ENCODE peak calls at places on chromosome 15, in five cellular contexts. One of them, this sample, is unnamed.

GRCh38 chr15:51030649-51031316 is 63.9 kb downstream of the TNFAIP8L3 start:
- DNase-seq in Panc1: peak; percentile 63
- DNase-seq in HFFc6: peak; percentile 86
- DNase-seq in ovary: no peak
- DNase-seq in AG09319: peak; percentile 28
- DNase-seq in this sample: no peak

GRCh38 chr15:39115379-39116057 is 465.4 kb upstream of the THBS1 start:
- DNase-seq in AG09319: no peak
- DNase-seq in Panc1: no peak
- DNase-seq in ovary: no peak
- DNase-seq in HFFc6: peak; percentile 83
- DNase-seq in this sample: no peak

GRCh38 chr15:62428851-62429250 is 263.8 kb upstream of the C2CD4B start:
- DNase-seq in ovary: no peak
- DNase-seq in AG09319: no peak
- DNase-seq in Panc1: no peak
- DNase-seq in HFFc6: no peak
- DNase-seq in this sample: no peak

GRCh38 chr15:58077427-58077826 is 11.9 kb upstream of the ALDH1A2 start:
- DNase-seq in ovary: no peak
- DNase-seq in Panc1: no peak
- DNase-seq in HFFc6: no peak
- DNase-seq in AG09319: no peak
- DNase-seq in this sample: no peak

GRCh38 chr15:60184579-60184978 is 180.5 kb downstream of the FOXB1 start:
- DNase-seq in ovary: no peak
- DNase-seq in HFFc6: no peak
- DNase-seq in Panc1: no peak
- DNase-seq in AG09319: no peak
- DNase-seq in this sample: no peak

GRCh38 chr15:59594493-59594942 is 17.1 kb upstream of the GCNT3 start:
- DNase-seq in ovary: peak; percentile 19
- DNase-seq in Panc1: peak; percentile 57
- DNase-seq in HFFc6: peak; percentile 69
- DNase-seq in AG09319: peak; percentile 16
- DNase-seq in this sample: no peak

GRCh38 chr15:59686389-59686788 is 2.7 kb downstream of the BNIP2 start:
- DNase-seq in Panc1: no peak
- DNase-seq in HFFc6: no peak
- DNase-seq in AG09319: no peak
- DNase-seq in ovary: no peak
- DNase-seq in this sample: no peak

GRCh38 chr15:60043744-60044435 is 39.8 kb downstream of the FOXB1 start:
- DNase-seq in HFFc6: no peak
- DNase-seq in Panc1: no peak
- DNase-seq in AG09319: no peak
- DNase-seq in ovary: no peak
- DNase-seq in this sample: no peak

GRCh38 chr15:51192560-51193280 is 98.0 kb upstream of the TNFAIP8L3 start:
- DNase-seq in Panc1: peak; percentile 71
- DNase-seq in ovary: peak; percentile 90
- DNase-seq in AG09319: peak; percentile 58
- DNase-seq in HFFc6: peak; percentile 72
- DNase-seq in this sample: peak; percentile 96

DNA sequence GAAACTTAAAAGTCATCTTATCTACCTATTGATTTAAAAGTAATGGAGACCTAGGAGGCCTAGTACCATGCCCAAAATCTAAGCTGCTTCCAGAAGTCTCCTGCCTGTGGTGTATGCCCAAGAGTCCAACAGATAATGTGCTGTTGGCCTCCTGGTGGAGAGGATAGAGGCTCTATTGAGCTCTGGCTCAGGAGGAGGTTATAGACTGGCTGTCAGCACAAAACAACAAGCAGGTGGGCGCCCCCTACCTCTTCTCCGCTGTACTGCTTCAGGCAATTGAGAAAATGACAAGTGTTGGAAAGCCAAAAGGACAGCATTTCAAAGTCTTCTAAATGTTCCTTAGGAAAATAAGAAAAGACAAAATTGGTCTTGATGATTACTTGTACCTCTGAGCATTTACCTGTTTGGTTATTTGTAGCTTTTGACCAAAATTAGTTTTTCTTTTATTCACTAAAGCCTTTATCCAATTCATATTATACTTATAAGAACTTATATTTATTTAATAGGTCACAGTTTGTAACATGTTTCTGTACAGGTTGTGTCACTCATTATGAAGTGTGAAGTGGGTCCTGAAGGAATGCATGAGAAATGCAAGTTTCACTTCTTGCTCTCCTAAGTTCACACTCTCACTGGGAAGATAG is 17.2 kb upstream of the GNB5 start:
- DNase-seq in HFFc6: peak; percentile 81
- DNase-seq in ovary: peak; percentile 70
- DNase-seq in AG09319: peak; percentile 15
- DNase-seq in Panc1: no peak
- DNase-seq in this sample: peak; percentile 32
- TF ChIP-seq CTCF in HFFc6: peak; percentile 91
- TF ChIP-seq CTCF in ovary: peak; percentile 51
- TF ChIP-seq CTCF in AG09319: peak; percentile 71
- TF ChIP-seq CTCF in Panc1: peak; percentile 86
- TF ChIP-seq CTCF in this sample: no peak

GRCh38 chr15:70090436-70091291 is 7.1 kb downstream of the TLE3 start:
- DNase-seq in ovary: no peak
- DNase-seq in AG09319: no peak
- DNase-seq in Panc1: no peak
- DNase-seq in HFFc6: no peak
- DNase-seq in this sample: no peak

GRCh38 chr15:70093481-70094309 is 4.0 kb downstream of the TLE3 start:
- DNase-seq in HFFc6: no peak
- DNase-seq in Panc1: no peak
- DNase-seq in AG09319: no peak
- DNase-seq in ovary: no peak
- DNase-seq in this sample: no peak

GRCh38 chr15:70091649-70092461 is 5.9 kb downstream of the TLE3 start:
- DNase-seq in HFFc6: no peak
- DNase-seq in Panc1: no peak
- DNase-seq in AG09319: no peak
- DNase-seq in ovary: no peak
- DNase-seq in this sample: no peak

GRCh38 chr15:70093070-70093469 is 4.6 kb downstream of the TLE3 start:
- DNase-seq in AG09319: no peak
- DNase-seq in ovary: no peak
- DNase-seq in Panc1: no peak
- DNase-seq in HFFc6: no peak
- DNase-seq in this sample: no peak

DNA sequence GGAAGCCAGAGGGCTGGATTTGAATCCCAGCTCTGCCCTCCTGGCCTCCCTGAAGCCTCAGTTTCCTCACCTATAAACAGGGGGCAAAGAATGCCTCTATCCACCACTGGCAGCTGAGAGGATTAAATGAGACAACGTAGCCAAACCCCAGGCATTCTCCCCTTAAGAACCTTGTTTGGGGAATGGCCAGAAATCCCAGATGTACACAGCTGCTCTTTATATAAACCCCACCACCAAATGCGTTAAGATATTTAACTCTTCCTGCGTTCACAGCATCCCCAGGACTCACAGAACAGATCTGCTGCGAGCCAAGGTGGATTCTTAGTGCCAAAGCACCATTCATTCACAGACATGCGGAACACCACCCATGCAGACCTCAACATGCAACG is 5.3 kb downstream of the TLE3 start:
- DNase-seq in Panc1: no peak
- DNase-seq in AG09319: no peak
- DNase-seq in ovary: no peak
- DNase-seq in HFFc6: no peak
- DNase-seq in this sample: no peak
- TF ChIP-seq CTCF in Panc1: no peak
- TF ChIP-seq CTCF in AG09319: no peak
- TF ChIP-seq CTCF in ovary: no peak
- TF ChIP-seq CTCF in HFFc6: no peak
- TF ChIP-seq CTCF in this sample: no peak

DNA sequence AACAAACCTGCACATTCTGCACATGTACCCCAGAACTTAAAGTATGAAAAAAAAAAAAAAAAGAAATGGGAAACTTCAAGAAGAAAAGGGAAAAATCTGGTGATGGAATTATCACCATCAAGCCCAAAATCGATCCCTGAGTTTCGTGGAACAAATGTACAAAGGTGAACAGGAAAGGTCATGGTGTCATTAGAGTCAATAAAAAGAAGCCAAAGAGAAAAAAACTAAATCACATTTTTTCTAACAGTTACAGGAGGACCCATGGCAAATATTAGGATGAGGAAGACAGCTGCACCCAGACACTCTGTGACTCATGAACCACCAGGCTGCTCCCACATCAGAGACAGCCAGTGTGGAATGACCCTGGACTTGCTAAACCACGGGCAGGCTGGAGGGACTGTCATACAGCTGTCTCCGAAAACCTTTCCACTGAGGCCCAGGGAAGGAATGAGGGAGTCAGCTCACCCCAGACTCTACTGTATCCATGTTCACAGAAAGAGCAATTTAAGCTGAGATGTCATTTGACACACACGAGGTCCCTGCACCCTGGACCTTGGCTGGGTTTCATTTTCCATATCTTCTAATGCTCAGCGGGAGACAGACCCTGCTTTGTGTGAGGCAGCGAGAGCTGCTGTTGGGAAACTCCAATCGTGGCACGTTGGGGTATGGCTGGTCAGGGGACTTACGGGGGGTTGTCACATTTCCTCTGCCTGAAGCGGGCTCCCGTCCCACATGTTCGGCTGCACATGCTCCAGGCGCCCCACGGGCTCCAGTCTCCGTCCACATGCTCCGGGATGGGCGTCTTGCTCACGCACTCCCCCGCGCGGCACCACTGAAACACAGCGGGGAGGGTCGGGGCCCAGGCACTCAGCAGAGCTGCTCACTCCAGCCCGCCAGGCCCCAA is 210.2 kb downstream of the ADAMTS17 start:
- DNase-seq in Panc1: no peak
- DNase-seq in AG09319: no peak
- DNase-seq in ovary: no peak
- DNase-seq in HFFc6: no peak
- DNase-seq in this sample: no peak
- TF ChIP-seq CTCF in Panc1: peak; percentile 82
- TF ChIP-seq CTCF in AG09319: no peak
- TF ChIP-seq CTCF in ovary: no peak
- TF ChIP-seq CTCF in HFFc6: no peak
- TF ChIP-seq CTCF in this sample: no peak

GRCh38 chr15:92801774-92802464 is 98.2 kb upstream of the CHD2 start:
- DNase-seq in HFFc6: peak; percentile 95
- DNase-seq in AG09319: peak; percentile 88
- DNase-seq in Panc1: no peak
- DNase-seq in ovary: no peak
- DNase-seq in this sample: peak; percentile 52
- TF ChIP-seq CTCF in HFFc6: no peak
- TF ChIP-seq CTCF in AG09319: no peak
- TF ChIP-seq CTCF in Panc1: no peak
- TF ChIP-seq CTCF in ovary: no peak
- TF ChIP-seq CTCF in this sample: no peak

DNA sequence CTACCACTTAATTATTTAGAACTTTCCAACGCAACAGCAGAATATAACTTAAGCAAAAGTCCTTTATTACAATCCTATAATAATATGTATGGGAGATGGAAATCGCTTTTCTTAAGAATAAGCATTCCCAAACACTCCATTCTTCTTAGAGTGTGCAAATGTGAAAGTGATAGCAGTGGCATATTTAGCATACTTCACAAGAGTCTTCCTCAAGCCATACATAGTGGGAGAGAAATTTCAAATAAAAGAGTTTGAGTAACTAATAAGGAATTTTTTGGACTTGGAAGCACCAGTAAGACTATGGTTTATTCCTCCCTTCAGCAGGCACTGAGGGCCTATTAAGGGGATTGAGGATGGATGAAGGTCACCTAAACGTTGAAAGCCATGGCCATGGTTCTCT is 22.1 kb upstream of the BNC1 start:
- DNase-seq in Panc1: no peak
- DNase-seq in ovary: no peak
- DNase-seq in HFFc6: no peak
- DNase-seq in AG09319: no peak
- DNase-seq in this sample: no peak
- TF ChIP-seq CTCF in Panc1: no peak
- TF ChIP-seq CTCF in ovary: no peak
- TF ChIP-seq CTCF in HFFc6: no peak
- TF ChIP-seq CTCF in AG09319: no peak
- TF ChIP-seq CTCF in this sample: no peak

DNA sequence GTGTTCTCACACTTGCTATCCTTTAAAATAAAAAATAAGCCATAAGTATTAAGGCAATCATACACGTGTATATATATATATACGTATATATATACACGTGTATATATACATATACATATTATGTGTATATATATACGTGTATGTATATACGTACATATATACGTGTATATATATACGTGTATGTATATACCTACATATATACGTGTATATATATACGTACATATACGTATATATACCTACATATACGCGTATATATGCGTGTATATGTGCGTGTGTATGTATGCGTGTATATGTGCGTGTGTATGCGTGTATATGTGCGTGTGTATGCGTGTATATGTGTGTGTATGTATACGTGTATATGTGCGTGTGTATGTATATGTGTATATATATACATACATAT is 477.3 kb upstream of the ARRDC4 start:
- DNase-seq in Panc1: no peak
- DNase-seq in HFFc6: no peak
- DNase-seq in ovary: no peak
- DNase-seq in AG09319: no peak
- DNase-seq in this sample: no peak
- TF ChIP-seq CTCF in Panc1: no peak
- TF ChIP-seq CTCF in HFFc6: no peak
- TF ChIP-seq CTCF in ovary: no peak
- TF ChIP-seq CTCF in AG09319: no peak
- TF ChIP-seq CTCF in this sample: no peak

DNA sequence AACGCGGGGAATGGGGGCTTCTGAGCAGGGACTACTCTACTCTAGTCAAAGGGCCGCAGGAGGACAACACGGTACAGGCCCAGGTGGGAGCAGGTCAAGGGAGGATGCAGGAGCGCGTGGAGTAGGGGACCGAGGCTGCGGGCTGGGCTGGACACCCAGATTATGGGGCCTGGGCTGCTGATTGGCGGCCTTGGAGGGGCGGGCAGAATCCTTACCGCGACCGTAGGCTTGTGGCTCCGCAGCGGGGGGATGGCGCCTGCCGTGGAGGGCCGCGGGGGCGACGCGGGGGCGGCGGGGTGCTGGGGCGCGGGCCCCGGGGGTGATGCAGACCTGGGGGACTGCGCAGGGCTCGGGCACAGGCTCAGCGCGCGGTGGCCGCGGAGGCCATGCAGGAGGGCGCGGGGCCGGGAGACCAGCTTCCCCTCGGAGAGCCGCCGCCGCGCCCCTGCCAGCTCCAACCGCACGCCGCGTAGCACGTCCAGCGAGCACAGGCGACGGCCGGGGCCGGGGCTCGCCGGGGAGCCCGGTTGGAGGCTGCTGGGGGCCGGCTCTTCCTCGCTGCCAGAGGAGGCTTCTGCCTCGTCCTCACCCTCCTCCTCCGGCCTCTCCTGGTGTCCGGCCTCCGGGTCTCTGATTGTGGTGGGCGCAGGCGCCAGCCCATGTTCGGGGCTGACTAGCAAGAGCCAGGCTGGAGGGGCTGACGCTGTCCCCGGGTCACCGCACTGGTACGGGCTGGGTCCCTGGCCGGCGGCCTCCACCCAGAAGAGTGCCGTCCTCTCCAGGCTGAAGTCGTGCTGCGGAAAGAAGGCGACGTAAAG is 12.9 kb downstream of the UBAP1L start:
- DNase-seq in AG09319: no peak
- DNase-seq in HFFc6: no peak
- DNase-seq in ovary: no peak
- DNase-seq in Panc1: no peak
- DNase-seq in this sample: no peak
- TF ChIP-seq CTCF in AG09319: no peak
- TF ChIP-seq CTCF in HFFc6: peak; percentile 22
- TF ChIP-seq CTCF in ovary: peak; percentile 0
- TF ChIP-seq CTCF in Panc1: no peak
- TF ChIP-seq CTCF in this sample: no peak

This sample was measured in omental fat pad.